ENCODE peak calls at places on chromosomes 2 and 18, in eight cellular contexts. T, O, W, C, X, S, M and Y are unnamed samples.

GRCh38 chr2:3633982-3634630 is 23.9 kb upstream of the ALLC start:
- DNase-seq in T (peak), O (no peak), W (no peak), C (no peak), X (no peak), S (no peak), M (no peak), Y (no peak)

GRCh38 chr2:69034845-69035244 is 21.9 kb downstream of the ANTXR1 start:
- DNase-seq in T (no peak), O (no peak), W (no peak), C (no peak), X (no peak), S (no peak), M (peak), Y (no peak)

GRCh38 chr2:158969717-158970521 is 1.5 kb downstream of the TANC1 start:
- DNase-seq in T (no peak), O (no peak), W (no peak), C (no peak), X (peak), S (peak), M (peak), Y (no peak)

GRCh38 chr18:47254341-47254939 is 3.0 kb upstream of the SKOR2 start:
- DNase-seq in T (no peak), O (peak), W (peak), C (peak), X (peak), S (no peak), M (peak), Y (peak)

GRCh38 chr2:100237770-100238169 is 84.5 kb downstream of the LONRF2 start:
- DNase-seq in T (no peak), O (no peak), W (no peak), C (peak), X (no peak), S (no peak), M (no peak), Y (no peak)

GRCh38 chr2:86807462-86808275 is 17.0 kb upstream of the CD8A start:
- DNase-seq in T (peak), O (peak), W (no peak), C (no peak), X (peak), S (peak), M (peak), Y (peak)

GRCh38 chr2:137508739-137509384 is 455.4 kb upstream of the HNMT start:
- DNase-seq in T (no peak), O (no peak), W (no peak), C (no peak), X (no peak), S (no peak), M (peak), Y (no peak)

GRCh38 chr18:79945118-79946042 is 6.1 kb downstream of the SLC66A2 start:
- DNase-seq in T (no peak), O (no peak), W (no peak), C (no peak), X (no peak), S (no peak), M (no peak), Y (no peak)

GRCh38 chr18:31596081-31596872 is 4.6 kb downstream of the TTR start:
- DNase-seq in T (no peak), O (no peak), W (no peak), C (no peak), X (peak), S (no peak), M (no peak), Y (no peak)

GRCh38 chr18:52287151-52287550 is 52.8 kb upstream of the DCC start:
- DNase-seq in T (no peak), O (no peak), W (no peak), C (no peak), X (no peak), S (no peak), M (no peak), Y (no peak)

GRCh38 chr18:63444567-63444966 is 22.3 kb upstream of the VPS4B start:
- DNase-seq in T (no peak), O (no peak), W (no peak), C (no peak), X (peak), S (no peak), M (peak), Y (no peak)

GRCh38 chr2:12636837-12637581 is 79.7 kb upstream of the TRIB2 start:
- DNase-seq in T (no peak), O (no peak), W (no peak), C (no peak), X (peak), S (peak), M (no peak), Y (no peak)

GRCh38 chr2:225814554-225814953 is 415.0 kb downstream of the NYAP2 start:
- DNase-seq in T (no peak), O (no peak), W (no peak), C (no peak), X (no peak), S (no peak), M (peak), Y (no peak)

GRCh38 chr18:39558658-39559057 is 1993.1 kb upstream of the CELF4 start:
- DNase-seq in T (no peak), O (peak), W (no peak), C (no peak), X (no peak), S (no peak), M (peak), Y (no peak)

GRCh38 chr2:177673602-177674595 is 281.3 kb downstream of the AGPS start:
- DNase-seq in T (no peak), O (no peak), W (no peak), C (peak), X (peak), S (no peak), M (no peak), Y (no peak)

GRCh38 chr18:267380-267687 is 513 bp downstream of the THOC1 start:
- DNase-seq in T (no peak), O (peak), W (peak), C (no peak), X (no peak), S (no peak), M (no peak), Y (peak)

GRCh38 chr2:71971493-71971892 is 176.2 kb downstream of the CYP26B1 start:
- DNase-seq in T (no peak), O (no peak), W (no peak), C (peak), X (no peak), S (no peak), M (no peak), Y (no peak)

GRCh38 chr18:50079571-50080295 is 115.2 kb downstream of the MYO5B start:
- DNase-seq in T (no peak), O (no peak), W (no peak), C (no peak), X (no peak), S (no peak), M (no peak), Y (no peak)

GRCh38 chr2:223611061-223611460 is 8.9 kb upstream of the SCG2 start:
- DNase-seq in T (no peak), O (no peak), W (no peak), C (no peak), X (no peak), S (no peak), M (no peak), Y (no peak)

GRCh38 chr2:69113627-69114026 is 100.6 kb downstream of the ANTXR1 start:
- DNase-seq in T (no peak), O (no peak), W (no peak), C (no peak), X (peak), S (no peak), M (no peak), Y (no peak)

GRCh38 chr2:75277111-75277510 is 77.8 kb upstream of the TACR1 start:
- DNase-seq in T (no peak), O (no peak), W (no peak), C (no peak), X (peak), S (no peak), M (peak), Y (no peak)
- H3K4me3 ChIP-seq in T (no peak), O (no peak), W (no peak), C (no peak), X (peak), S (no peak), M (no peak), Y (no peak)

DNA sequence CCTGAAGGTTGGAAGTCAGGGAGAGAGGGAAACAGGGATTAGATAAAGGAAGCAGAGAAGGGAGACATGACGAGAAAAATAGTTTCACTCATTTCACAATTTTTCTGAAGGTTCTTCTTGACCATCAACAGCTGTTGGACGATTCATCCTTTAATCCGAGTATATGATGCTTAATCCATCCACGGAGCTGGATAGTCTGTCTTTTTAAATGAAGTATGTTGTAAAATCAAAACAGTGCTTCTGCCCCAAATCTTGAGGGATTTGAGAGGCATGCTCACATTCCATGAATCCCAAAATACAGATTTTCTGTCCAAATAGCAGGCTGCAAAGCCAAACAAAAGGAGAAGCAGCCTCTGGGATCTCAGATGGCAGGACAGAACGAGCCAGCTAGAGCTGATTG is 47.5 kb downstream of the EPAS1 start:
- DNase-seq in T (no peak), O (no peak), W (no peak), C (no peak), X (no peak), S (no peak), M (no peak), Y (no peak)
- H3K4me3 ChIP-seq in T (no peak), O (no peak), W (no peak), C (no peak), X (no peak), S (no peak), M (no peak), Y (no peak)

DNA sequence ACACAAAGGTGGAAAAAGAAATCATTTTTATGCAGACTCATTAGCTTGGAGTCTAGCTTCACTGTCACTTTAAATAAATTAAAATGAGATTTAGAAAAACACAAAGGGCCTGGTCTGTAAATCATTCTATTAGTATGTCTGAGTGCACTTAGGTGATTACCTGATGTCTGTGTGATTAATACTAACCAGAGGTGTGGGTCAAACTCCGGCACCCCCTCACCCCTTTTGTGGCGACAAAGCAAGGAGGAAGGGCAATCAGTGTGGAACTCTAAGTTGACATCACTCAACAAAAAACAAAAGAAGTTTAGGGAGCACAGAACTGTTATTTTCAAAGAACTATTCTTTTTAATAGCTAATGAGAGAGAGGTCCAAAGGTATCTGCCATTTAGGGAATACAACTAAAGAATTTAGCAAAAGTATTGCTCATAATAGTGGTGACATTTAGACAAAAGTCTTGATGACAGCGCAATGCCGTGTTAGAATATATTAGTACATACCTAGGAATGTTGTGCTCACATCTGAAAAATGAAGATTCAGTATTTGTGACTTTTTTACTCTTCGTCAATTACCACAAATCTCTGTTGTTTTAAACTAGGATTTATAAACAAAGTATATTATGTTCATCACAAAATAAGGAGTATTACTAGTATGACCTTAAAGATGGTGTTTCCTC is 66.3 kb downstream of the ZEB2 start:
- DNase-seq in T (no peak), O (no peak), W (no peak), C (no peak), X (peak), S (no peak), M (no peak), Y (no peak)
- H3K4me3 ChIP-seq in T (no peak), O (no peak), W (no peak), C (no peak), X (peak), S (no peak), M (no peak), Y (no peak)

DNA sequence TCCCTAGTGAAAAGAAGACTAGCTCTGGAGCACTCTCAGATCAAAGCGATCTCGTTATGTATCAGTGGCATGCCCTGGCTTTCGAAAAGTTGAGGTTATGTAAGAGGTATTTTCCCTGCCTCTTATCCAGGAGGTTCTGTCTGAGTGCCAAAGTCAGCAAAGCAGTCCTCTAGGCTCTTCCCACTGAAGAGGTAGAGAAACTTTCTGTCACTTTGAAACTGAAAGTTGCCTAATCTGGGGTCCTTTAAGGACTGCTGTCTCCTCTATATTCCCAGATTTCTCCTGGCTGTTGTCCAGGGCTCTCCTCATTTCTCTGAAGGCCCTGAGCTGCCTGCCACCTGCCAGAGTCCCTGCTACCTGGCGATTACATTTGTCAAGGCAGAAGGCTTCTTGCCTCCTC is 96.3 kb downstream of the B3GNT2 start:
- DNase-seq in T (no peak), O (no peak), W (no peak), C (no peak), X (no peak), S (no peak), M (peak), Y (no peak)
- H3K4me3 ChIP-seq in T (no peak), O (no peak), W (no peak), C (no peak), X (no peak), S (no peak), M (no peak), Y (no peak)